ENCODE peak calls at places on chromosomes 13 and 19, in four cellular contexts. One of them, this sample, is unnamed.

GRCh38 chr13:25473864-25474263 is 102.1 kb downstream of the ATP8A2 start:
- DNase-seq in heart left ventricle: no peak
- DNase-seq in OCI-LY7: no peak
- DNase-seq in AG04450: no peak
- DNase-seq in this sample: no peak

GRCh38 chr13:71979616-71980015 is 112.6 kb upstream of the DACH1 start:
- DNase-seq in heart left ventricle: no peak
- DNase-seq in OCI-LY7: peak; percentile 2
- DNase-seq in AG04450: no peak
- DNase-seq in this sample: peak; percentile 4

GRCh38 chr13:97395437-97396136 is 38.4 kb upstream of the RAP2A start:
- DNase-seq in heart left ventricle: no peak
- DNase-seq in OCI-LY7: no peak
- DNase-seq in AG04450: no peak
- DNase-seq in this sample: peak; percentile 5

GRCh38 chr13:35478384-35479222 is 2.1 kb upstream of the MAB21L1 start:
- DNase-seq in heart left ventricle: no peak
- DNase-seq in OCI-LY7: no peak
- DNase-seq in AG04450: no peak
- DNase-seq in this sample: no peak

GRCh38 chr13:113397606-113398425 is 33.9 kb upstream of the GRTP1 start:
- DNase-seq in heart left ventricle: peak; percentile 20
- DNase-seq in OCI-LY7: no peak
- DNase-seq in AG04450: no peak
- DNase-seq in this sample: no peak

GRCh38 chr13:113468029-113468428 is 14.7 kb upstream of the ADPRHL1 start:
- DNase-seq in heart left ventricle: no peak
- DNase-seq in OCI-LY7: no peak
- DNase-seq in AG04450: no peak
- DNase-seq in this sample: no peak

GRCh38 chr13:45231722-45232121 is 30.9 kb upstream of the KCTD4 start:
- DNase-seq in heart left ventricle: no peak
- DNase-seq in OCI-LY7: no peak
- DNase-seq in AG04450: no peak
- DNase-seq in this sample: peak; percentile 37

GRCh38 chr19:19053508-19054314 is 10.1 kb upstream of the SLC25A42 start:
- DNase-seq in heart left ventricle: peak; percentile 62
- DNase-seq in OCI-LY7: peak; percentile 69
- DNase-seq in AG04450: no peak
- DNase-seq in this sample: peak; percentile 6

GRCh38 chr19:48806818-48807589 is 3.8 kb downstream of the BCAT2 start:
- DNase-seq in heart left ventricle: no peak
- DNase-seq in OCI-LY7: peak; percentile 73
- DNase-seq in AG04450: no peak
- DNase-seq in this sample: no peak

GRCh38 chr19:23777216-23777615 is 18.5 kb upstream of the ZNF681 start:
- DNase-seq in heart left ventricle: no peak
- DNase-seq in OCI-LY7: no peak
- DNase-seq in AG04450: no peak
- DNase-seq in this sample: no peak

GRCh38 chr13:90272356-90272755 is 1075.1 kb upstream of the MIR17HG start:
- DNase-seq in heart left ventricle: no peak
- DNase-seq in OCI-LY7: no peak
- DNase-seq in AG04450: no peak
- DNase-seq in this sample: no peak

GRCh38 chr19:2551172-2551863 is 75.4 kb downstream of the GADD45B start:
- DNase-seq in heart left ventricle: no peak
- DNase-seq in OCI-LY7: no peak
- DNase-seq in AG04450: no peak
- DNase-seq in this sample: no peak

GRCh38 chr13:50668882-50669281 is 174.6 kb downstream of the DLEU7 start:
- DNase-seq in heart left ventricle: no peak
- DNase-seq in OCI-LY7: peak; percentile 32
- DNase-seq in AG04450: no peak
- DNase-seq in this sample: no peak

GRCh38 chr19:18197306-18197705 is 4.3 kb downstream of the MPV17L2 start:
- DNase-seq in heart left ventricle: no peak
- DNase-seq in OCI-LY7: no peak
- DNase-seq in AG04450: no peak
- DNase-seq in this sample: no peak

GRCh38 chr13:27194895-27195764 is 23.5 kb upstream of the USP12 start:
- DNase-seq in heart left ventricle: no peak
- DNase-seq in OCI-LY7: no peak
- DNase-seq in AG04450: no peak
- DNase-seq in this sample: peak; percentile 92

GRCh38 chr13:50685491-50685890 is 158.0 kb downstream of the DLEU7 start:
- DNase-seq in heart left ventricle: peak; percentile 88
- DNase-seq in OCI-LY7: no peak
- DNase-seq in AG04450: no peak
- DNase-seq in this sample: peak; percentile 58

GRCh38 chr19:4278460-4278901 is 585 bp upstream of the SHD start:
- DNase-seq in heart left ventricle: no peak
- DNase-seq in OCI-LY7: no peak
- DNase-seq in AG04450: no peak
- DNase-seq in this sample: no peak

GRCh38 chr13:73467103-73467502 is 408.3 kb downstream of the KLF5 start:
- DNase-seq in heart left ventricle: no peak
- DNase-seq in OCI-LY7: no peak
- DNase-seq in AG04450: no peak
- DNase-seq in this sample: no peak

GRCh38 chr13:60146491-60146890 is 17.2 kb downstream of the DIAPH3 start:
- DNase-seq in heart left ventricle: no peak
- DNase-seq in OCI-LY7: no peak
- DNase-seq in AG04450: no peak
- DNase-seq in this sample: no peak

GRCh38 chr19:45863840-45864628 is at the start of gene FOXA3:
- DNase-seq in heart left ventricle: peak; percentile 38
- DNase-seq in OCI-LY7: peak; percentile 64
- DNase-seq in AG04450: no peak
- DNase-seq in this sample: no peak

GRCh38 chr13:112721198-112722104 is 31.6 kb downstream of the ATP11A start:
- DNase-seq in heart left ventricle: no peak
- DNase-seq in OCI-LY7: no peak
- DNase-seq in AG04450: no peak
- DNase-seq in this sample: no peak

GRCh38 chr19:58361900-58362271 is 665 bp downstream of the ZNF497 start:
- DNase-seq in heart left ventricle: no peak
- DNase-seq in OCI-LY7: no peak
- DNase-seq in AG04450: no peak
- DNase-seq in this sample: no peak

GRCh38 chr13:60227168-60227567 is 63.4 kb upstream of the DIAPH3 start:
- DNase-seq in heart left ventricle: no peak
- DNase-seq in OCI-LY7: no peak
- DNase-seq in AG04450: no peak
- DNase-seq in this sample: no peak

GRCh38 chr13:104008571-104009435 is 942.6 kb upstream of the SLC10A2 start:
- DNase-seq in heart left ventricle: no peak
- DNase-seq in OCI-LY7: no peak
- DNase-seq in AG04450: peak; percentile 55
- DNase-seq in this sample: peak; percentile 53

GRCh38 chr13:91690944-91691343 is 292.5 kb downstream of the GPC5 start:
- DNase-seq in heart left ventricle: no peak
- DNase-seq in OCI-LY7: no peak
- DNase-seq in AG04450: no peak
- DNase-seq in this sample: no peak

GRCh38 chr19:18933297-18933696 is 7.7 kb downstream of the HOMER3 start:
- DNase-seq in heart left ventricle: no peak
- DNase-seq in OCI-LY7: no peak
- DNase-seq in AG04450: no peak
- DNase-seq in this sample: no peak

GRCh38 chr19:34181111-34181864 is 9.0 kb downstream of the LSM14A start:
- DNase-seq in heart left ventricle: no peak
- DNase-seq in OCI-LY7: no peak
- DNase-seq in AG04450: no peak
- DNase-seq in this sample: no peak

GRCh38 chr13:34458756-34459462 is 483.2 kb upstream of the NBEA start:
- DNase-seq in heart left ventricle: peak; percentile 27
- DNase-seq in OCI-LY7: no peak
- DNase-seq in AG04450: no peak
- DNase-seq in this sample: no peak

GRCh38 chr19:12365094-12365371 is 450 bp downstream of the ZNF442 start:
- DNase-seq in heart left ventricle: no peak
- DNase-seq in OCI-LY7: no peak
- DNase-seq in AG04450: no peak
- DNase-seq in this sample: peak; percentile 12

GRCh38 chr13:25923217-25924085 is 128.4 kb downstream of the SHISA2 start:
- DNase-seq in heart left ventricle: no peak
- DNase-seq in OCI-LY7: no peak
- DNase-seq in AG04450: no peak
- DNase-seq in this sample: no peak

GRCh38 chr13:110265341-110265681 is 41.6 kb downstream of the COL4A1 start:
- DNase-seq in heart left ventricle: peak; percentile 40
- DNase-seq in OCI-LY7: no peak
- DNase-seq in AG04450: no peak
- DNase-seq in this sample: no peak

GRCh38 chr13:110266983-110267382 is 40.0 kb downstream of the COL4A1 start:
- DNase-seq in heart left ventricle: peak; percentile 21
- DNase-seq in OCI-LY7: no peak
- DNase-seq in AG04450: no peak
- DNase-seq in this sample: no peak

GRCh38 chr13:110265682-110266430 is 41.1 kb downstream of the COL4A1 start:
- DNase-seq in heart left ventricle: peak; percentile 47
- DNase-seq in OCI-LY7: no peak
- DNase-seq in AG04450: no peak
- DNase-seq in this sample: no peak

GRCh38 chr13:110264685-110265275 is 42.2 kb downstream of the COL4A1 start:
- DNase-seq in heart left ventricle: peak; percentile 14
- DNase-seq in OCI-LY7: no peak
- DNase-seq in AG04450: no peak
- DNase-seq in this sample: no peak

GRCh38 chr13:110266431-110266809 is 40.5 kb downstream of the COL4A1 start:
- DNase-seq in heart left ventricle: no peak
- DNase-seq in OCI-LY7: no peak
- DNase-seq in AG04450: no peak
- DNase-seq in this sample: no peak
- H3K27ac ChIP-seq in heart left ventricle: peak overlapping the region; percentile 44
- H3K27ac ChIP-seq in OCI-LY7: no peak overlapping the region
- H3K27ac ChIP-seq in AG04450: no peak overlapping the region
- H3K27ac ChIP-seq in this sample: peak overlapping the region; percentile 38

GRCh38 chr19:55449469-55449868 is 6.4 kb upstream of the SHISA7 start:
- DNase-seq in heart left ventricle: no peak
- DNase-seq in OCI-LY7: no peak
- DNase-seq in AG04450: no peak
- DNase-seq in this sample: no peak

GRCh38 chr19:55452381-55453325 is 8.8 kb downstream of the ISOC2 start:
- DNase-seq in heart left ventricle: peak; percentile 69
- DNase-seq in OCI-LY7: peak; percentile 76
- DNase-seq in AG04450: peak; percentile 27
- DNase-seq in this sample: peak; percentile 75

GRCh38 chr19:55451163-55451521 is 8.0 kb upstream of the SHISA7 start:
- DNase-seq in heart left ventricle: no peak
- DNase-seq in OCI-LY7: no peak
- DNase-seq in AG04450: no peak
- DNase-seq in this sample: no peak

GRCh38 chr19:55453861-55454260 is 7.6 kb downstream of the ISOC2 start:
- DNase-seq in heart left ventricle: no peak
- DNase-seq in OCI-LY7: no peak
- DNase-seq in AG04450: no peak
- DNase-seq in this sample: no peak

DNA sequence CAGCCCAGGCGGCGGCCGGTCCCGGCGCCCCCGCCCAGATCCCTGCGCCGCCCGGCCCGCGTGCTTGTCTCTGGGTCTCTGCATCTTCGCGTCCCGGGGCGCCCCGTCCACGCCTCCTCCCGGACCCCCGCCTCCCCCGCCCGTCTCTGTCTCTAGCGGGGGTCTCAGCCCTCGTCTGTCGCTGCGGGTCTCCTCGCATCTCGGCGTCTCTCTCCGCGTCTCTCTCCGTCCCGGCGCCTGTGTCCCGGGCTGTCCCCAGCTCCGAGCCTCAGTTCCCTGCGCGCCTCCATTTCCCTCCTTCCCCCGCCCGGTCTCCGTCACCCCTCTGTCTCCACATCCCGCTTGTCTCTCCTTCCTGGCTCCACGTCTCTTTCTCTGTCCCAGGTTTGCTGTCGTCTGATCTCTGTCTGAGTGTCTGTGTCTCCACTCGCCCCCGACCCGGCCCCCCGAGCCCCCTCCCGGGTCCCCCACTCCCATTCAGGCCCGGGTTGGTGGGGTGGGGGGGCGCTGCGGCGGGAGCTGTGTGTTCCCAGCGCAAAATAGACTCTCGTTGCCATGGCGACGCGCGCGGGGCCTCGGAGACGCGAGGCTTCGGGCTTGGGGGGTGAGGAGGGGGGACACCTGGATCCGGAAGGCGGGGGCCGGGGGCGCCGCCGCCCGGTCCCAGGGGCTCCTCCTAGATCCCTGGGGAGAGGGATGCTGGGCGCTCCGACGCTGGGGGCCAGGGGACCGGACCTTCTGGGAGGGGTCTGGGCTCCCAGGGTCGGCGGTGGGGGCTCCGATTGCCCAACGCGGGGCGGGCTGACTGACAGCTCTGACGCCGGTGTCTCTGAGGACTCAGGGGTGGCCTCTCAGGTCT is 8.7 kb upstream of the SHISA7 start:
- DNase-seq in heart left ventricle: no peak
- DNase-seq in OCI-LY7: no peak
- DNase-seq in AG04450: no peak
- DNase-seq in this sample: no peak
- H3K4me3 ChIP-seq in heart left ventricle: peak overlapping the region; percentile 6
- H3K4me3 ChIP-seq in OCI-LY7: no peak overlapping the region
- H3K4me3 ChIP-seq in AG04450: peak overlapping the region; percentile 13
- H3K4me3 ChIP-seq in this sample: no peak overlapping the region

DNA sequence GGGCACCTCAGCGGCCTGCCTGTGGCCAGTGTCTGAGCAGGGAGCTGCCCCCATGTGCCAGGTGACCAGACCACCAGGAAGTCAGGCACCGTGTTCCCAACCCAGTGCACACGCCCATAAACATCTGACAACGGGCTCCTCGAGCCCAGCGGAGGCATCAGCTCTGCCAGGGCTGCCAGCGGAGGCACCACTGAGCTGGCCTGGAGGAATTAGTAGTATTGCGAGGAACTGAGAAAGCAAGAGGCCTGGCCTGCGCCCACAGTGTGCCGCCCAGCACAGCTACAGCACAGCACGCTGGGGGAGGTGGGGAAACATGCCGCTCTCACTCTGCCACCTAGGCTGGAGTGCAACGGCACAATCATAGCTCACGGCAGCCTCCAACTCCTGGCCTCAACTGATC is 44.6 kb downstream of the ANKRD27 start:
- DNase-seq in heart left ventricle: no peak
- DNase-seq in OCI-LY7: no peak
- DNase-seq in AG04450: no peak
- DNase-seq in this sample: no peak
- TF ChIP-seq CTCF in heart left ventricle: no peak
- TF ChIP-seq CTCF in OCI-LY7: peak; percentile 22
- TF ChIP-seq CTCF in AG04450: no peak
- TF ChIP-seq CTCF in this sample: no peak

DNA sequence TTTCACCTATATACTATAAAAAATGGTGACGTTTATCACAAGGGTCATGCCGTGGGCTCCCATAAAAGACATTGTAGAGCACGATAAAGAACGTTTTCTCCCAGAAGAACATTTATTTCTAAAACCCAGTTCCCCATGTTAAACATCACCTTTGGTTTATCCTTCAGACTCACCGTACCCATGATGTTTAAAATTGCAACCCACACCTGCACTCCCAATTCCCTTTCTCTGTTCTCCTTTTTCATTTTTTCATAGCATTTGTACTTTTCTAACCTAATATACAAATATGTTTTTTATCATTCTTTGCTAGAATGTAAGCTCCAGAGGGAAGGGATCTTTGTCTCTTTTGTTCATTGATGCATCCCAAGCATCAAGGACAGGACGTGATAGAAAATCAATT is 2.0 kb downstream of the RCBTB2 start:
- DNase-seq in heart left ventricle: no peak
- DNase-seq in OCI-LY7: peak; percentile 61
- DNase-seq in AG04450: no peak
- DNase-seq in this sample: no peak
- H3K27ac ChIP-seq in heart left ventricle: peak overlapping the region; percentile 96
- H3K27ac ChIP-seq in OCI-LY7: peak overlapping the region; percentile 80
- H3K27ac ChIP-seq in AG04450: no peak overlapping the region
- H3K27ac ChIP-seq in this sample: no peak overlapping the region